ENCODE peak calls at places on chromosomes 1 and 21, in five cellular contexts. One of them, this sample, is unnamed.

GRCh38 chr1:223864084-223864483 is 18.3 kb upstream of the TP53BP2 start:
- DNase-seq in fibroblast of lung: no peak
- DNase-seq in neural progenitor cell: no peak
- DNase-seq in GM23248: no peak
- DNase-seq in HCT116: no peak
- DNase-seq in this sample: no peak

GRCh38 chr1:243433737-243434370 is 178.0 kb downstream of the SDCCAG8 start:
- DNase-seq in fibroblast of lung: peak; percentile 18
- DNase-seq in neural progenitor cell: no peak
- DNase-seq in GM23248: no peak
- DNase-seq in HCT116: no peak
- DNase-seq in this sample: no peak

GRCh38 chr1:34868230-34869049 is 8.9 kb upstream of the SMIM12 start:
- DNase-seq in fibroblast of lung: no peak
- DNase-seq in neural progenitor cell: no peak
- DNase-seq in GM23248: no peak
- DNase-seq in HCT116: no peak
- DNase-seq in this sample: no peak

GRCh38 chr1:32365445-32365844 is 3.1 kb downstream of the TSSK3 start:
- DNase-seq in fibroblast of lung: no peak
- DNase-seq in neural progenitor cell: no peak
- DNase-seq in GM23248: no peak
- DNase-seq in HCT116: no peak
- DNase-seq in this sample: no peak

GRCh38 chr1:183267646-183268431 is 81.8 kb downstream of the LAMC2 start:
- DNase-seq in fibroblast of lung: peak; percentile 89
- DNase-seq in neural progenitor cell: no peak
- DNase-seq in GM23248: peak; percentile 99
- DNase-seq in HCT116: no peak
- DNase-seq in this sample: no peak

GRCh38 chr21:27590271-27590670 is 623.4 kb upstream of the ADAMTS5 start:
- DNase-seq in fibroblast of lung: no peak
- DNase-seq in neural progenitor cell: no peak
- DNase-seq in GM23248: peak; percentile 96
- DNase-seq in HCT116: no peak
- DNase-seq in this sample: no peak

GRCh38 chr21:33133912-33134311 is 64.0 kb downstream of the OLIG1 start:
- DNase-seq in fibroblast of lung: no peak
- DNase-seq in neural progenitor cell: no peak
- DNase-seq in GM23248: no peak
- DNase-seq in HCT116: no peak
- DNase-seq in this sample: no peak

GRCh38 chr1:202063093-202063492 is 52.7 kb downstream of the ELF3 start:
- DNase-seq in fibroblast of lung: peak; percentile 19
- DNase-seq in neural progenitor cell: peak; percentile 62
- DNase-seq in GM23248: no peak
- DNase-seq in HCT116: no peak
- DNase-seq in this sample: no peak

GRCh38 chr21:31730687-31731111 is 1.2 kb downstream of the SCAF4 start:
- DNase-seq in fibroblast of lung: no peak
- DNase-seq in neural progenitor cell: peak; percentile 89
- DNase-seq in GM23248: peak; percentile 69
- DNase-seq in HCT116: no peak
- DNase-seq in this sample: peak; percentile 52

GRCh38 chr21:17461582-17461981 is 51.3 kb upstream of the CXADR start:
- DNase-seq in fibroblast of lung: peak; percentile 65
- DNase-seq in neural progenitor cell: no peak
- DNase-seq in GM23248: peak; percentile 62
- DNase-seq in HCT116: no peak
- DNase-seq in this sample: no peak

GRCh38 chr1:214213136-214213535 is 67.8 kb upstream of the SMYD2 start:
- DNase-seq in fibroblast of lung: no peak
- DNase-seq in neural progenitor cell: no peak
- DNase-seq in GM23248: peak; percentile 82
- DNase-seq in HCT116: no peak
- DNase-seq in this sample: no peak

DNA sequence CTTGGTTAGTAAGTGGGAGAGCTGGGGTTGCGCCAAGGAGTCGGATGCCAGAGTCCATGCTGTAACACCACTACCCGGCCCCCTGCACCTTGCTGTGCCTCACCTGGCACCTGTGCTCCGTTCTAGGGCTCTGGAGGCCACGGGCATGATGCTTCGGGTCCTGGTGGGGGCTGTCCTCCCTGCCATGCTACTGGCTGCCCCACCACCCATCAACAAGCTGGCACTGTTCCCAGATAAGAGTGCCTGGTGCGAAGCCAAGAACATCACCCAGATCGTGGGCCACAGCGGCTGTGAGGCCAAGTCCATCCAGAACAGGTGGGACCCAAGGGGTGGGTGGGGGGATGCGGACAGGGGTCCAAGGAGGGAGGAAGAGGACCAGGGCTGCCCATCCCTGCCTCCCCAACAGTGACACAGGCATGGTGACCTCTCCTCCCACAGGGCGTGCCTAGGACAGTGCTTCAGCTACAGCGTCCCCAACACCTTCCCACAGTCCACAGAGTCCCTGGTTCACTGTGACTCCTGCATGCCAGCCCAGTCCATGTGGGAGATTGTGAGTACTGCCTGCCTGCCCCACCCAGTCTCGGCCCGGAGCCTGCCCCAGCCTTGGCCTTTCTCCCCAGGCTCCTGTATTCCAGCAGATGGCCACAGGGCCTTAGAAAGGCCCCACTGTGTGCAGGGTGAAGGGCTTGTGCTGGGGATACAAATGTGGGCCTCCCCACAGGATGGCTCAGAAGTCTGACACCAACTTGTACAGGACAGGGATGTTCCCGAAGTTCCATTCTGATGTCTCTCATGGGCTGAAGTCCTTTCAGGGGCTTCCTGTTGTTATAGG is 9.6 kb upstream of the HTR6 start:
- DNase-seq in fibroblast of lung: no peak
- DNase-seq in neural progenitor cell: no peak
- DNase-seq in GM23248: no peak
- DNase-seq in HCT116: no peak
- DNase-seq in this sample: no peak
- H3K4me1 ChIP-seq in fibroblast of lung: peaks cover 24% of the 10 kb centered on the region
- H3K4me1 ChIP-seq in neural progenitor cell: no peaks in the 10 kb centered on the region
- H3K4me1 ChIP-seq in GM23248: peaks cover 45% of the 10 kb centered on the region
- H3K4me1 ChIP-seq in HCT116: peaks cover 28% of the 10 kb centered on the region
- H3K4me1 ChIP-seq in this sample: peaks cover 8% of the 10 kb centered on the region

GRCh38 chr1:45238846-45239245 is 32.4 kb upstream of the ZSWIM5 start:
- DNase-seq in fibroblast of lung: no peak
- DNase-seq in neural progenitor cell: no peak
- DNase-seq in GM23248: no peak
- DNase-seq in HCT116: no peak
- DNase-seq in this sample: no peak
- H3K9me3 ChIP-seq in fibroblast of lung: no peaks in the 10 kb centered on the region
- H3K9me3 ChIP-seq in neural progenitor cell: peaks cover 6% of the 10 kb centered on the region
- H3K9me3 ChIP-seq in GM23248: no peaks in the 10 kb centered on the region
- H3K9me3 ChIP-seq in HCT116: no peaks in the 10 kb centered on the region
- H3K9me3 ChIP-seq in this sample: peaks cover 6% of the 10 kb centered on the region

GRCh38 chr1:6418668-6419396 is 887 bp downstream of the HES2 start:
- DNase-seq in fibroblast of lung: no peak
- DNase-seq in neural progenitor cell: peak; percentile 38
- DNase-seq in GM23248: peak; percentile 23
- DNase-seq in HCT116: no peak
- DNase-seq in this sample: no peak
- TF ChIP-seq EZH2 in fibroblast of lung: peak; percentile 89
- TF ChIP-seq EZH2 in neural progenitor cell: peak; percentile 73
- TF ChIP-seq EZH2 in GM23248: no peak
- TF ChIP-seq EZH2 in HCT116: no peak
- TF ChIP-seq EZH2 in this sample: peak; percentile 50

DNA sequence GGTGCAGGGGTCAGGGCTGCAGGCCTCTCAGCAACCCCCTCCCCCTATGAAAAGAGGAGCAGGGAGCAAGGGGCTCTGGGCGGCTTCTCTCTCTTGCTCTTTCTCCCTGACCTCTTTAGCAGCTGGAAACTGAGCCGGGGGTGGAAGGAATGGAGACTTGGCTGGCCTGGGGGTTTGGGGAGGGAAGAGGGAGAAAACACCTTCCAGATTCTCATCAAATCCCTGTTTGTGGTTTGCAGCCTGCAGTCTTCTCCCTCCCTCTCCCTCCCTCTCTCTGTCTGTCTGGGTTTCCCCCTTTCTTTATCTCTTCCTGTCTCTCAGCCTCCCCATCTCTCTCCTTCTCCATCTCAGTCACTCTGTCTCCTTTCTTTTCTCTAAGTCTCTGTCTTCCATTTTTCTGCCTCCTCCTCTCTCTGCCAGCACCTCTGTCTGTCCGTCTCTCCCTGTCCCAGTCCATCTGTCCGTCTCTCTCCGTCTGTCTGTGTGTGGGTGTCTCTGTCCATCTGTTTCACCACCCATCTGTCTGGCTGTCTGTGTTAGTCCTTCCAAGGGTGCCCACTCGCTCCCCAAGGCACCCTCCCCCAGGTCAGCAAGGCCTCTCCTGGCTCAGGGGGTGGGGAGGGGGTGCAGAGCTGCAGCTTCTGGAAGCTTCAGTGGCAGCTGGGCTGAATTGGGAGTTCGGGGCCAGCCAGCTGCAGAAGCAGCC is 6.3 kb downstream of the AHDC1 start:
- DNase-seq in fibroblast of lung: no peak
- DNase-seq in neural progenitor cell: no peak
- DNase-seq in GM23248: no peak
- DNase-seq in HCT116: no peak
- DNase-seq in this sample: no peak
- H3K4me1 ChIP-seq in fibroblast of lung: peaks cover 62% of the 10 kb centered on the region
- H3K4me1 ChIP-seq in neural progenitor cell: peaks cover 89% of the 10 kb centered on the region
- H3K4me1 ChIP-seq in GM23248: peaks cover 62% of the 10 kb centered on the region
- H3K4me1 ChIP-seq in HCT116: peaks cover 53% of the 10 kb centered on the region
- H3K4me1 ChIP-seq in this sample: peaks cover 78% of the 10 kb centered on the region

GRCh38 chr1:4027492-4028138 is 127.5 kb upstream of the C1orf174 start:
- DNase-seq in fibroblast of lung: no peak
- DNase-seq in neural progenitor cell: no peak
- DNase-seq in GM23248: no peak
- DNase-seq in HCT116: no peak
- DNase-seq in this sample: no peak

GRCh38 chr1:4023678-4024077 is 123.6 kb upstream of the C1orf174 start:
- DNase-seq in fibroblast of lung: no peak
- DNase-seq in neural progenitor cell: no peak
- DNase-seq in GM23248: no peak
- DNase-seq in HCT116: no peak
- DNase-seq in this sample: no peak

GRCh38 chr1:4027008-4027407 is 126.9 kb upstream of the C1orf174 start:
- DNase-seq in fibroblast of lung: no peak
- DNase-seq in neural progenitor cell: no peak
- DNase-seq in GM23248: no peak
- DNase-seq in HCT116: no peak
- DNase-seq in this sample: no peak

GRCh38 chr1:4024811-4025210 is 124.7 kb upstream of the C1orf174 start:
- DNase-seq in fibroblast of lung: no peak
- DNase-seq in neural progenitor cell: no peak
- DNase-seq in GM23248: no peak
- DNase-seq in HCT116: no peak
- DNase-seq in this sample: no peak

GRCh38 chr1:4025752-4026151 is 125.7 kb upstream of the C1orf174 start:
- DNase-seq in fibroblast of lung: no peak
- DNase-seq in neural progenitor cell: no peak
- DNase-seq in GM23248: no peak
- DNase-seq in HCT116: no peak
- DNase-seq in this sample: no peak
- H3K9me3 ChIP-seq in fibroblast of lung: no peaks in the 10 kb centered on the region
- H3K9me3 ChIP-seq in neural progenitor cell: no peaks in the 10 kb centered on the region
- H3K9me3 ChIP-seq in GM23248: no peaks in the 10 kb centered on the region
- H3K9me3 ChIP-seq in HCT116: no peaks in the 10 kb centered on the region
- H3K9me3 ChIP-seq in this sample: no peaks in the 10 kb centered on the region

This sample was measured in A673.